ENCODE peak calls at places on chromosomes 3 and 15, in six cellular contexts. Z is K562, G is GM12878, N is GM12891, H is HepG2, P is H1. T is an unnamed sample.

GRCh38 chr15:72902245-72902928 is 118.8 kb upstream of the ADPGK start:
- DNase-seq in N (no peak), G (no peak), P (no peak), H (no peak), Z (no peak), T (no peak)

GRCh38 chr3:119311191-119311925 is 17.2 kb downstream of the ARHGAP31 start:
- DNase-seq in H (no peak), G (no peak), P (no peak), Z (no peak), N (no peak), T (no peak)

GRCh38 chr15:63107895-63108546 is 13.6 kb upstream of the LACTB start:
- DNase-seq in H (peak), N (no peak), P (peak), G (no peak), Z (peak), T (no peak)

GRCh38 chr3:22089284-22089683 is 338.3 kb upstream of the ZNF385D start:
- DNase-seq in Z (no peak), P (no peak), G (peak), N (no peak), H (peak), T (no peak)

GRCh38 chr3:7713724-7714123 is 787.9 kb upstream of the LMCD1 start:
- DNase-seq in G (no peak), Z (no peak), P (no peak), N (no peak), H (no peak), T (no peak)

GRCh38 chr3:113912551-113913246 is 35.1 kb upstream of the ZDHHC23 start:
- DNase-seq in P (no peak), G (peak), Z (peak), H (peak), N (peak), T (no peak)

GRCh38 chr15:72078887-72079286 is 39.1 kb downstream of the MYO9A start:
- DNase-seq in H (no peak), N (peak), G (peak), P (no peak), Z (no peak), T (no peak)

GRCh38 chr3:184345678-184346144 is 8.3 kb downstream of the FAM131A start:
- DNase-seq in N (peak), P (peak), G (no peak), Z (peak), H (peak), T (peak)

GRCh38 chr15:58332676-58333400 is 99.0 kb upstream of the LIPC start:
- DNase-seq in H (peak), P (no peak), Z (no peak), N (no peak), G (no peak), T (no peak)

DNA sequence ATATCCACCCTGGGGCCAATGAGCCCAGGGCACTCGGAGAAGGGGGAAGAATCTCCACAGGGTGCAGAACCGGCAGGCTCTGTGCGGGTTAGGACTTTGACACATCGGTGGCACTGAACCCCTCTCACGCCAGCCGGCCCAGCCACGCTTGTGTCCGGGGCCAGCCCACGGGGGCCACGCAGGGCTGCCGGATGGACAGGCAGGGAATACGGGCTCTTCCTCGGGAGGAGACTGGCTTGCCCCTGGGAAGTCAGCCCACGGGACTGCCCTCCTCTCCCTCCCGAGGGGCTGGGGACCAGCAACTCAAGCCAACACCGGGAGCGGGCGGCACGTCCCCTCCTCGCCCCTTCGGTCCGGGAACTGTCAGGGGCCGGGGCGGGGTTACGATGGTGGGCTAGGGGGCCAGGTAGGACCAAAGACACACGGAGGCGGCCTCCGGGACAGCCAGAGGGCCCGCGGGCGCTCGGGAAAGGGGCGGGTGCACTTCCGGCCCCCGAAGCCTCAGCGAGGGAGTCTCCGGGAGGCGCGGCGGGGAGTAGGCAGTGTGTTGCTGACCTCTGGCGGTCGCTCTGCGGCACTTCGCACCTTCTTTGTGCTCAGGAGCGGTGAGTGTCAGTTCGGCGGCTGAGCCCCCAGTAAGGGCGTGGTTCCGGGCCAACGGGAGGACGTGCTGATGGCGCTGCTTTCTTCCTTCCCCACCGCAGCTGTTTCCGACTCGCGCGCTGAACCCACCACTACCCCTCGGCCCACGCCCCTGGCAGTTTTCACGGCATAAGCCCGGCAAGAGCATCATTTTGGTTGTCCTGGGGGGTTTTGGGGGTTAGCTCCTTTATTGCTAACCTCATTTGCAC is 5.1 kb upstream of the CYP8B1 start:
- DNase-seq in Z (peak), P (peak), G (peak), H (peak), N (peak), T (peak)
- TF ChIP-seq POLR2A in Z (peak), P (no peak), G (peak), H (no peak), N (no peak), T (no peak)

DNA sequence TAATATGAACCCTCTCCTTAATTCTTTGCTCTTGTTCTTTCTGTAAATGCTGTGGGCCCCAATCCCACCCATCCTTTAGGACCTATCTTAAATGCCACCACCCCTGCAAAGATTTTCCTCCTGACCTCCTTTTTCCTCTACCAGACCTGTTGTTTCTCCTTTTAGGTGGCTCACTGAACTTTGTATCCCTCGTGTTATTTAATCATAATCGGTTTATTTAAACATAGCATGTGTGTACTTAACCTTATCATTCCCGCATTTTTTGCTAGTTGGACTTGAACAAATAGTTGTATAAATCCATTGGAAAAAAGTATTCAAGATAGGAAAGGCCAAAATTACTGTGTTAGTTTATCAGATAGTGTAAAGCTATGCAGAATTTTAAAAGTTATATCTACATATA is 988 bp upstream of the NFKBIZ start:
- DNase-seq in P (no peak), Z (no peak), H (peak), G (no peak), N (no peak), T (no peak)
- TF ChIP-seq POLR2AphosphoS5 in P (no peak), Z (no peak), H (no peak), G (no peak), N (no peak), T (no peak)

DNA sequence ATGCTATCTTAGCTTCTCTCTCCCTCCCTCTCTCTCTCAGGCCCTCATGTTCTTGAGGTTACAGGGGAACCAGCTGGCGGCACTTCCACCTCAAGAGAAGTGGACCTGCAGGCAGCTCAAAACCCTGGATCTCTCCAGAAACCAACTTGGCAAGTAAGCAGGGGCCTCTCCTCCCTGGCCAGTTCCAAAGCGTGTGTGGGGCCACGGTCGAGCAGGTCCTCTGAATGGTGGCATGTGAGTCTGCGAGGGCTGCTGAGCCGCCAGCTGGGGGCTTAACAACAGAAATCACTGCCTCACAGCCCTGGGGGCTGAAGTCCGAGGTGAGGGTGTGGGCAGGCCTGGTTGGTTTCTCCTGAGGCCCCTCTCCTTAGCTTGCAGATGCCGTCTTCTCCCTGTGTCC is 95.1 kb downstream of the LRRK1 start:
- DNase-seq in G (no peak), P (no peak), Z (no peak), N (no peak), H (no peak), T (no peak)
- TF ChIP-seq TAF1 in G (no peak), P (no peak), Z (no peak), N (no peak), H (no peak), T (no peak)

DNA sequence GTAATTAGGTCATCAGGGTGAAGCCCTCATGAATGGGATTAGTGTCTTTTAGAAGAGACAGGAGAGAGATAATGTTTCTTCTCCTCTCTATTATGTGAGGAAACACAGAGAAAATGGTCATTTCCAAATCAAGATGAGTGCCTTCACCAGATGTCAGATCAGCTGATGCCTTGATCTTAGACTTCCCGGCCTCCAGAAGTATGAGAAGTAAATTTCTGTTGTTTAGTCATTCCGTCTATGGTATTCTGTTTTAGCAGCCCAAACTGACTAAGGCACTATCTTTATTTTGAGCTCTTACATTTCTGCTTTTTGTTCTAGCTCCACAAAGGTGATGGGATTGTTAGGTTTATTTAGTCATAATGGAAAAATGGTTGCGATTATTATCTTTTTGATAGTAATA is 273.2 kb upstream of the GADL1 start:
- DNase-seq in N (no peak), P (no peak), H (no peak), G (no peak), Z (no peak), T (no peak)
- TF ChIP-seq POLR2A in N (no peak), P (no peak), H (no peak), G (no peak), Z (no peak), T (no peak)

GRCh38 chr3:40875581-40875980 is 323.7 kb upstream of the CTNNB1 start:
- DNase-seq in N (no peak), Z (no peak), G (no peak), P (no peak), H (no peak), T (no peak)

GRCh38 chr3:40878464-40878905 is 320.8 kb upstream of the CTNNB1 start:
- DNase-seq in N (no peak), G (no peak), P (no peak), H (no peak), Z (no peak), T (no peak)

GRCh38 chr3:40876496-40876895 is 322.8 kb upstream of the CTNNB1 start:
- DNase-seq in N (no peak), G (no peak), Z (no peak), P (no peak), H (peak), T (no peak)

GRCh38 chr3:40876019-40876418 is 323.3 kb upstream of the CTNNB1 start:
- DNase-seq in Z (no peak), P (no peak), G (no peak), H (no peak), N (no peak), T (no peak)

DNA sequence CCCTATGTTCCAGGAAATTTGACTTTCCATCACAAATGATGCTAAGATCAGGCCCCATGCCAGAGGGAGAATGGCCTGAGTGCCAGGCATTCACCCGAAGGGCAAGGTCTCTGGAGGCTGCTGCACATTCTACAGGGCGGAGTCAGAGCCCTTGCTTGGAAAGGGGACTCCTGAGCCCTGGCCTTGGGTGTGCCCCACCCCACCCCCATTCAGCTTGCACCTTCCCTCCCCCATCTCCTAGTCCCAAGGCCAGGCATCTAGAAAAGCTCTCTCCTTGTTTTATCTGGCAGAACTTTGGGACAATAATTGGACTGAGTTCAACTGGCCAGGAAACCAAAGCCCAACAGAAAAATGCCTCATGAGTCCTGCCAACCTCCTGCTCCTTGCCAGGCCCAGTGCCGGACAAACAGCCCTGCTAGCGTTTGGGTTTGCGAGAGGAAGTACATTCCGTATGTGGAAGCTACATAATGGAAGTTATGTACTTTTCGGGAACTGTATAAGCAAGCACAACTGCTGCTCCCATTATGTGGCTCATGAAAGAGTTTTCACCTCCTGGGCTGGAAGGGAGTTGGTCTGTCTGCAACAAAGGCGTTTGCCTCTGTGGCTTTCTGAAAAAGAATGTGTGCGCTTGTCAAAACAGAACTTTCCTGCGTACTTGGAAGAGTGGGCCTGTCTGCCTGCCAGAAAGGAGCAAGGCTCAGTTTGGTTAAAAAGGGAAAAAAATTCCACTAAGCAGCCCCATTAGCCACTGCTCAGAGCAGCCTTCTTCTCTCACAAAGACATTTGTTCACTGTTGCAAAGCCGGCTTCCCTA is 321.4 kb upstream of the CTNNB1 start:
- DNase-seq in H (peak), G (no peak), P (no peak), Z (no peak), N (no peak), T (no peak)
- TF ChIP-seq POLR2AphosphoS5 in H (no peak), G (no peak), P (no peak), Z (no peak), N (no peak), T (no peak)

GRCh38 chr15:29452881-29453731 is 183.5 kb upstream of the NSMCE3 start:
- DNase-seq in H (no peak), P (no peak), Z (no peak), N (no peak), G (no peak), T (no peak)
- TF ChIP-seq TAF1 in H (no peak), P (no peak), Z (no peak), N (no peak), G (no peak), T (no peak)

GRCh38 chr3:190512666-190513065 is 1.2 kb upstream of the IL1RAP start:
- DNase-seq in H (no peak), N (no peak), G (no peak), P (no peak), Z (no peak), T (no peak)

GRCh38 chr3:190517696-190518095 is 3.8 kb downstream of the IL1RAP start:
- DNase-seq in Z (no peak), G (no peak), H (no peak), P (no peak), N (no peak), T (no peak)

GRCh38 chr3:190516416-190516815 is 2.5 kb downstream of the IL1RAP start:
- DNase-seq in H (no peak), G (no peak), P (no peak), N (no peak), Z (no peak), T (no peak)

GRCh38 chr3:190513409-190514162 is at the start of gene IL1RAP:
- DNase-seq in Z (peak), G (peak), P (peak), H (peak), N (peak), T (peak)

DNA sequence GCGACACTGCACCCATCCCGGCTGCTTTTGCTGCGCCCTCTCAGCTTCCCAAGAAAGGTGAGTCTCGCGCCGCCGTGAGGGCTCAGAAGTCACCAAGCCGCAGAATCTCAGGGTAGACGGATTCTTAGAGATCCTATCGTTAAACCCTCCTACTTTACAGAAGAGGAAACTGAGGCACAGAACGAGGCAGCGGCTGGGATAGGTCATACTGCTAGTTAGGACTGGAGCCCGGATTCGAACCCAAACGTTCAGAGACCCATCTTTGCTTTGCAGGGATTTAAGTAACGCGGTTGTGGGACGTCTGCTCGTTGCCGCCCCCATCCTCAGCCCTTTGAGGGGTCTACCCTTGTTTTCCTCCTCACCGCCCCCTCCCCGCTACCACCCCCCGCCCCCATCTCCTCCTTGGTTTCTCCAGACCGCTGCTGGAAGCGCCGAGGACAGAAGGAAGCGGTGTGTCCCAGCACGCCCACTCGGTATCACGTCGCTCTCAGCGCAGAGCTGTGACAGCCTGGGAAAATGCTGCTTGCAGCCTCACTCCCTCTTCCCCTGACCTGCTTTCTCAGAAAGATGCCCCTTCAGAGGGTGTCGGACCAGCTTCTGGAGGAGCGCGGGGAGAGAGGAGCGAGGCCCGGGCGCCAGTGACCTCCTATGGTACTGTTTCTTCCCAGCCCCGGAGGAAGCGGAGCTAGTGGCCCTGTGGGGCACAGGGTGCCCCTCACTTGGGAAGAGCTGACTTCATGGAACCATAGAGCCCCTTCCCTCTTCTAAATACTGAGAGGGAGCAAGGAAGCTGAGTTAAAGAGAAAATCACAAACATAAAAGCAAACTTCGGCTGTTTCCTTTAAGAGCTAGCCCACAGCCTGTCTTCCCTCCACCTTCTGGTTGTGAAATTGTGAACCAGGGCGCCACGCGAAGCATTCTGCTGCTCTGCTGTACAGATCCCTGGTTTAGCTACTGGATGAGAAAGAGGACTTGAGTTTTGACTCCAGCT is 573 bp downstream of the IL1RAP start:
- DNase-seq in H (peak), P (peak), Z (no peak), N (no peak), G (no peak), T (no peak)
- TF ChIP-seq POLR2A in H (no peak), P (no peak), Z (no peak), N (no peak), G (no peak), T (no peak)

GRCh38 chr3:71215351-71215750 is 368.2 kb downstream of the FOXP1 start:
- DNase-seq in N (no peak), P (no peak), G (no peak), Z (no peak), H (no peak), T (no peak)
- TF ChIP-seq POLR2AphosphoS5 in N (no peak), P (no peak), G (no peak), Z (no peak), H (no peak), T (no peak)

GRCh38 chr3:45929042-45929679 is 14.1 kb upstream of the CXCR6 start:
- DNase-seq in N (peak), H (peak), P (peak), Z (peak), G (no peak), T (peak)
- TF ChIP-seq TAF1 in N (no peak), H (no peak), P (no peak), Z (no peak), G (no peak), T (no peak)

T was measured in GM12892.